ENCODE peak calls at places on chromosomes 6 and 20, in four cellular contexts. Q is OCI-LY7, M is PC-9, V is endothelial cell of umbilical vein. J is an unnamed sample.

GRCh38 chr6:166005401-166005845 is 162.2 kb downstream of the TBXT start:
- DNase-seq in Q (no peak), M (no peak), V (no peak), J (no peak)

GRCh38 chr20:47493175-47493953 is 8.3 kb upstream of the NCOA3 start:
- DNase-seq in Q (peak), M (peak), V (peak), J (peak)

GRCh38 chr20:63697357-63697867 is 960 bp downstream of the TNFRSF6B start:
- DNase-seq in Q (no peak), M (no peak), V (no peak), J (peak)

GRCh38 chr6:56713285-56713684 is 70.6 kb upstream of the DST start:
- DNase-seq in Q (no peak), M (peak), V (peak), J (no peak)

GRCh38 chr20:58884966-58885365 is 32.5 kb downstream of the GNAS start:
- DNase-seq in Q (no peak), M (no peak), V (no peak), J (no peak)

GRCh38 chr6:52640170-52640569 is 30.7 kb upstream of the TMEM14A start:
- DNase-seq in Q (no peak), M (no peak), V (no peak), J (no peak)

GRCh38 chr6:150897400-150897943 is 32.0 kb downstream of the MTHFD1L start:
- DNase-seq in Q (no peak), M (no peak), V (no peak), J (no peak)

GRCh38 chr6:4084444-4085328 is 5.7 kb upstream of the FAM217A start:
- DNase-seq in Q (no peak), M (no peak), V (no peak), J (no peak)

GRCh38 chr6:74851598-74851997 is 354.3 kb downstream of the COL12A1 start:
- DNase-seq in Q (no peak), M (no peak), V (no peak), J (no peak)

GRCh38 chr6:74857157-74857556 is 348.7 kb downstream of the COL12A1 start:
- DNase-seq in Q (no peak), M (no peak), V (no peak), J (no peak)

GRCh38 chr6:74853991-74854390 is 351.9 kb downstream of the COL12A1 start:
- DNase-seq in Q (no peak), M (no peak), V (no peak), J (no peak)
- H2AFZ ChIP-seq in Q (no peak), M (no peak), V (no peak), J (no peak)

GRCh38 chr20:53875452-53875851 is 194.9 kb downstream of the BCAS1 start:
- DNase-seq in Q (no peak), M (no peak), V (no peak), J (no peak)

GRCh38 chr20:53874104-53874503 is 196.3 kb downstream of the BCAS1 start:
- DNase-seq in Q (no peak), M (no peak), V (no peak), J (no peak)

GRCh38 chr20:53876470-53876869 is 193.9 kb downstream of the BCAS1 start:
- DNase-seq in Q (no peak), M (no peak), V (no peak), J (no peak)

GRCh38 chr20:53873249-53873642 is 197.1 kb downstream of the BCAS1 start:
- DNase-seq in Q (peak), M (no peak), V (no peak), J (no peak)

GRCh38 chr20:53874706-53875105 is 195.7 kb downstream of the BCAS1 start:
- DNase-seq in Q (no peak), M (no peak), V (no peak), J (no peak)
- H2AFZ ChIP-seq in Q (peak), M (no peak), V (no peak), J (no peak)

DNA sequence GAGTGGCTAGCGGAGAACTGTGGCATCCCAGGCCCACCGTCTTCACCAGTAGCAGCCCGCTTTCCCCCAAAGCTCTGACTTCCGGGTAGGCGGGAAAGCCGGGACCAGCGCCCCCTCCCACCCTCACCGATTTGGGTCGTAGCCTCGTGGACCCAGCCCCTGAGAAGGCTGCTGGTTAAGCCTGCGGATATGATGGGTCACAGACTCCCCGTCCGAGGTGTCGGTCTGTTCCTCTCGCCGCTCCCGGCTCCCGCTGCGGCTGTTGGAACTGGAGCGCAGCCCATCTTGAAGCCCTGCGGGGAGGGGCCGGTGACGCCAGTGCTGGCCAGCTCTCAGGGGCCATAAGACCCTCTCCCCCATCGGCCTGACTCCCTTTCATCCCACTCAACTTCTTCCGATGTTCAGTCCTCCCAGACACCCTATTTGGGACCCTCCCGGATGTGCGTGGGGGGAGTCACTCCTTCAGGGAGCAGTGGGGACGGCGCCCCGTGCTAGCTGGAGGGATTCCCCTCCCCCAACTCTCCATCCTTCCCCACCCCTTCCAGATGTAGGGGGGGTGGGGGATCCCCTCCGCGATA is 772 bp downstream of the GNL1 start:
- DNase-seq in Q (peak), M (peak), V (peak), J (peak)
- H2AFZ ChIP-seq in Q (peak), M (peak), V (peak), J (peak)

DNA sequence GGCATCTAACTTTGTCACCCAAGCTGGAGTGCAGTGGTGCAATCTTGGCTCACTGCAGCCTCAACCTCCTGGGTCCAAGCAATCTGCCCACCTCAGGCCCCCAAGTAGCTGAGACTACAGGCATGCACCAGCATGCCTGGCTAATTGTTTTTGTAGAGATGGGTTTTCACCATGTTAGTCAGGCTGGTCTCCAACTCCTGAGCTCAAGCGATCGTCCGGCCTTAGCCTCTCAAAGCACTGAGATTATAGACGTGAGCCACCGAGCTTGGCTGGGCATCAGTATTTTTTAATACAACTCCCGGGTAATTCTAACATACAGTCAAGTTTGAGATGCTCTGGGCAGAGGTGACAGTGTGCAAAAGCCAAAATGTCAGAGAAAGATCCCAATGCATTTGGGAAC is 73.5 kb downstream of the NFATC2 start:
- DNase-seq in Q (no peak), M (no peak), V (no peak), J (no peak)
- H2AFZ ChIP-seq in Q (no peak), M (no peak), V (no peak), J (no peak)

GRCh38 chr6:100105919-100106318 is 111.9 kb upstream of the MCHR2 start:
- DNase-seq in Q (no peak), M (no peak), V (no peak), J (no peak)
- H2AFZ ChIP-seq in Q (no peak), M (no peak), V (no peak), J (no peak)

GRCh38 chr6:13282393-13283069 is 45.8 kb downstream of the TBC1D7 start:
- DNase-seq in Q (no peak), M (no peak), V (no peak), J (no peak)

GRCh38 chr6:13285705-13286104 is 42.6 kb downstream of the TBC1D7 start:
- DNase-seq in Q (no peak), M (no peak), V (no peak), J (no peak)

GRCh38 chr6:13286185-13286584 is 42.2 kb downstream of the TBC1D7 start:
- DNase-seq in Q (peak), M (no peak), V (no peak), J (peak)

GRCh38 chr6:13283340-13283739 is 45.0 kb downstream of the TBC1D7 start:
- DNase-seq in Q (no peak), M (no peak), V (no peak), J (no peak)

DNA sequence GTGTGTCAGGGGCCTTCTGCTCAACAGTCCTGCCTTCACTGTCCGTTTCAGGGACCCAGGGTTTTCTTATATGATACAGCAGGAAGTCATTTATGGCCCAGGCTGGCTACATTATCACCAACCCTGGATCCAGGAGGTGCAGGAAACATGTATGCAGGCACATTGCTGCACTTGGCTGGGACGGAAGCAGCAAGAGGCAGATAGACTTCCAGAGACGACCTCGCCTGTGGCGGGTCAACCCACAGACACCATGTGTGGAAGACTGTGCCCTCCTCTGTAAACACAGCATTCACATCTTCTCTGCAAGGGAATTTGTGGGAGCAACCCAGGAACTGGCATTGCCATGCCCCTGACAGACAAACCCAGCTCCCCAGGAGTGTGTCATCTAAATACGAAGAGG is 43.7 kb downstream of the TBC1D7 start:
- DNase-seq in Q (no peak), M (no peak), V (peak), J (no peak)
- H2AFZ ChIP-seq in Q (no peak), M (no peak), V (no peak), J (no peak)

GRCh38 chr20:11921326-11921725 is 3.6 kb downstream of the BTBD3 start:
- DNase-seq in Q (no peak), M (no peak), V (no peak), J (no peak)
- H2AFZ ChIP-seq in Q (no peak), M (no peak), V (no peak), J (no peak)